ENCODE peak calls at places on chromosomes 1 and 21, in six cellular contexts. One of them, this sample, is unnamed.

GRCh38 chr1:246492611-246493245 is 14.4 kb downstream of the SMYD3 start:
- DNase-seq in hepatocyte: peak
- DNase-seq in breast epithelium: no peak
- DNase-seq in fibroblast of the aortic adventitia: peak
- DNase-seq in astrocyte of the spinal cord: peak
- DNase-seq in pancreas: peak
- DNase-seq in this sample: peak

GRCh38 chr1:77063118-77063517 is 156.1 kb downstream of the PIGK start:
- DNase-seq in hepatocyte: no peak
- DNase-seq in fibroblast of the aortic adventitia: no peak
- DNase-seq in breast epithelium: no peak
- DNase-seq in pancreas: no peak
- DNase-seq in astrocyte of the spinal cord: no peak
- DNase-seq in this sample: no peak

GRCh38 chr1:207822124-207822601 is 70.3 kb downstream of the CD46 start:
- DNase-seq in hepatocyte: no peak
- DNase-seq in pancreas: peak
- DNase-seq in breast epithelium: no peak
- DNase-seq in fibroblast of the aortic adventitia: no peak
- DNase-seq in astrocyte of the spinal cord: no peak
- DNase-seq in this sample: no peak

GRCh38 chr1:175572932-175573871 is 170.2 kb downstream of the TNR start:
- DNase-seq in astrocyte of the spinal cord: no peak
- DNase-seq in fibroblast of the aortic adventitia: no peak
- DNase-seq in hepatocyte: peak
- DNase-seq in pancreas: peak
- DNase-seq in breast epithelium: no peak
- DNase-seq in this sample: no peak

GRCh38 chr1:47395433-47395832 is 20.7 kb upstream of the FOXE3 start:
- DNase-seq in hepatocyte: no peak
- DNase-seq in fibroblast of the aortic adventitia: no peak
- DNase-seq in pancreas: no peak
- DNase-seq in astrocyte of the spinal cord: no peak
- DNase-seq in breast epithelium: no peak
- DNase-seq in this sample: no peak

GRCh38 chr1:190478193-190479007 is 736 bp upstream of the BRINP3 start:
- DNase-seq in fibroblast of the aortic adventitia: peak
- DNase-seq in breast epithelium: no peak
- DNase-seq in pancreas: no peak
- DNase-seq in hepatocyte: peak
- DNase-seq in astrocyte of the spinal cord: peak
- DNase-seq in this sample: no peak

GRCh38 chr1:12600880-12601633 is 17.0 kb downstream of the DHRS3 start:
- DNase-seq in astrocyte of the spinal cord: no peak
- DNase-seq in fibroblast of the aortic adventitia: peak
- DNase-seq in hepatocyte: peak
- DNase-seq in pancreas: peak
- DNase-seq in breast epithelium: no peak
- DNase-seq in this sample: no peak

GRCh38 chr1:153612755-153613331 is at the start of gene S100A16:
- DNase-seq in hepatocyte: peak
- DNase-seq in breast epithelium: peak
- DNase-seq in astrocyte of the spinal cord: peak
- DNase-seq in pancreas: peak
- DNase-seq in fibroblast of the aortic adventitia: peak
- DNase-seq in this sample: peak

GRCh38 chr21:45157932-45158331 is 83.6 kb downstream of the ADARB1 start:
- DNase-seq in fibroblast of the aortic adventitia: no peak
- DNase-seq in breast epithelium: no peak
- DNase-seq in pancreas: no peak
- DNase-seq in hepatocyte: no peak
- DNase-seq in astrocyte of the spinal cord: no peak
- DNase-seq in this sample: no peak

GRCh38 chr1:56758135-56758534 is 61.1 kb downstream of the FYB2 start:
- DNase-seq in hepatocyte: peak
- DNase-seq in pancreas: peak
- DNase-seq in astrocyte of the spinal cord: no peak
- DNase-seq in breast epithelium: no peak
- DNase-seq in fibroblast of the aortic adventitia: no peak
- DNase-seq in this sample: no peak

GRCh38 chr1:168148916-168149315 is 12.2 kb upstream of the GPR161 start:
- DNase-seq in hepatocyte: no peak
- DNase-seq in breast epithelium: no peak
- DNase-seq in astrocyte of the spinal cord: no peak
- DNase-seq in pancreas: no peak
- DNase-seq in fibroblast of the aortic adventitia: peak
- DNase-seq in this sample: no peak

GRCh38 chr21:38261851-38262250 is 5.1 kb downstream of the KCNJ15 start:
- DNase-seq in pancreas: no peak
- DNase-seq in fibroblast of the aortic adventitia: peak
- DNase-seq in breast epithelium: no peak
- DNase-seq in astrocyte of the spinal cord: no peak
- DNase-seq in hepatocyte: no peak
- DNase-seq in this sample: peak

GRCh38 chr1:101071470-101071886 is 45.9 kb upstream of the DPH5 start:
- DNase-seq in hepatocyte: no peak
- DNase-seq in pancreas: no peak
- DNase-seq in fibroblast of the aortic adventitia: no peak
- DNase-seq in breast epithelium: no peak
- DNase-seq in astrocyte of the spinal cord: no peak
- DNase-seq in this sample: no peak

GRCh38 chr1:211133393-211133840 is 531 bp downstream of the KCNH1 start:
- DNase-seq in fibroblast of the aortic adventitia: no peak
- DNase-seq in breast epithelium: no peak
- DNase-seq in hepatocyte: peak
- DNase-seq in astrocyte of the spinal cord: peak
- DNase-seq in pancreas: no peak
- DNase-seq in this sample: no peak

GRCh38 chr1:151661728-151662127 is 49.9 kb downstream of the SNX27 start:
- DNase-seq in astrocyte of the spinal cord: no peak
- DNase-seq in breast epithelium: no peak
- DNase-seq in pancreas: no peak
- DNase-seq in fibroblast of the aortic adventitia: no peak
- DNase-seq in hepatocyte: no peak
- DNase-seq in this sample: no peak

GRCh38 chr1:230548997-230549396 is 93.3 kb upstream of the COG2 start:
- DNase-seq in pancreas: peak
- DNase-seq in breast epithelium: no peak
- DNase-seq in astrocyte of the spinal cord: no peak
- DNase-seq in fibroblast of the aortic adventitia: no peak
- DNase-seq in hepatocyte: no peak
- DNase-seq in this sample: no peak

GRCh38 chr1:60425528-60425927 is 352.0 kb upstream of the C1orf87 start:
- DNase-seq in pancreas: no peak
- DNase-seq in fibroblast of the aortic adventitia: peak
- DNase-seq in astrocyte of the spinal cord: no peak
- DNase-seq in breast epithelium: no peak
- DNase-seq in hepatocyte: peak
- DNase-seq in this sample: peak

GRCh38 chr1:109527846-109528245 is 11.8 kb upstream of the GPR61 start:
- DNase-seq in breast epithelium: no peak
- DNase-seq in pancreas: no peak
- DNase-seq in fibroblast of the aortic adventitia: no peak
- DNase-seq in hepatocyte: no peak
- DNase-seq in astrocyte of the spinal cord: no peak
- DNase-seq in this sample: no peak

GRCh38 chr1:47763456-47764171 is 233.6 kb downstream of the TRABD2B start:
- DNase-seq in hepatocyte: peak
- DNase-seq in astrocyte of the spinal cord: peak
- DNase-seq in fibroblast of the aortic adventitia: peak
- DNase-seq in pancreas: no peak
- DNase-seq in breast epithelium: peak
- DNase-seq in this sample: peak

GRCh38 chr1:31335007-31335406 is 37.9 kb downstream of the FABP3 start:
- DNase-seq in pancreas: no peak
- DNase-seq in breast epithelium: no peak
- DNase-seq in fibroblast of the aortic adventitia: peak
- DNase-seq in hepatocyte: peak
- DNase-seq in astrocyte of the spinal cord: peak
- DNase-seq in this sample: peak

GRCh38 chr1:228085287-228085926 is 2.9 kb downstream of the ARF1 start:
- DNase-seq in astrocyte of the spinal cord: peak
- DNase-seq in pancreas: no peak
- DNase-seq in breast epithelium: no peak
- DNase-seq in fibroblast of the aortic adventitia: peak
- DNase-seq in hepatocyte: peak
- DNase-seq in this sample: peak

GRCh38 chr1:162644986-162645314 is 12.7 kb downstream of the DDR2 start:
- DNase-seq in hepatocyte: no peak
- DNase-seq in astrocyte of the spinal cord: no peak
- DNase-seq in fibroblast of the aortic adventitia: no peak
- DNase-seq in pancreas: no peak
- DNase-seq in breast epithelium: no peak
- DNase-seq in this sample: no peak

GRCh38 chr1:223706077-223706988 is 6.0 kb upstream of the CAPN2 start:
- DNase-seq in astrocyte of the spinal cord: peak
- DNase-seq in hepatocyte: peak
- DNase-seq in fibroblast of the aortic adventitia: peak
- DNase-seq in pancreas: no peak
- DNase-seq in breast epithelium: no peak
- DNase-seq in this sample: peak

GRCh38 chr1:223707270-223708000 is 4.9 kb upstream of the CAPN2 start:
- DNase-seq in breast epithelium: peak
- DNase-seq in pancreas: peak
- DNase-seq in fibroblast of the aortic adventitia: peak
- DNase-seq in astrocyte of the spinal cord: peak
- DNase-seq in hepatocyte: peak
- DNase-seq in this sample: peak

GRCh38 chr1:223708651-223709268 is 3.6 kb upstream of the CAPN2 start:
- DNase-seq in breast epithelium: no peak
- DNase-seq in pancreas: no peak
- DNase-seq in fibroblast of the aortic adventitia: no peak
- DNase-seq in astrocyte of the spinal cord: no peak
- DNase-seq in hepatocyte: no peak
- DNase-seq in this sample: no peak

GRCh38 chr1:223709598-223709997 is 2.7 kb upstream of the CAPN2 start:
- DNase-seq in astrocyte of the spinal cord: no peak
- DNase-seq in breast epithelium: no peak
- DNase-seq in pancreas: no peak
- DNase-seq in fibroblast of the aortic adventitia: peak
- DNase-seq in hepatocyte: no peak
- DNase-seq in this sample: no peak

DNA sequence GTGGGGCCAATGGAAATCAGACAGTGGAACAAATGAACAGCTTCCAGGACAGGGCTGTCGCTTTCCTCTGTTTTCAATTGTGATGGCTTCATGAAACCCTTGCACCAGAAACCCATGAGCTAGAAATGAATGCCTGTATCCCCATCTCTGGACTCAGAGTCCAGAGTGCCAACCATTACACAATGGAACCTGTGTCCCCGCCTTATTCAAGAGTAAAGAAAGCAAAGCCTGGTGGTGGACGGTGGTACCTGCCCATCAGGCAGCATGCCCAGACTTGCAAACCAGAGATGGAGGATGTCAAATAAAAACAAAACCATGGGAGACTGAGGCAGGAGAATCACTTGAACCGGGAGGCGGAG is 4.4 kb upstream of the CAPN2 start:
- DNase-seq in fibroblast of the aortic adventitia: no peak
- DNase-seq in astrocyte of the spinal cord: no peak
- DNase-seq in pancreas: no peak
- DNase-seq in breast epithelium: no peak
- DNase-seq in hepatocyte: no peak
- DNase-seq in this sample: no peak
- TF ChIP-seq CTCF in fibroblast of the aortic adventitia: peak
- TF ChIP-seq CTCF in astrocyte of the spinal cord: peak
- TF ChIP-seq CTCF in pancreas: no peak
- TF ChIP-seq CTCF in breast epithelium: peak
- TF ChIP-seq CTCF in hepatocyte: no peak
- TF ChIP-seq CTCF in this sample: peak

GRCh38 chr1:181397841-181398240 is 85.5 kb upstream of the CACNA1E start:
- DNase-seq in fibroblast of the aortic adventitia: no peak
- DNase-seq in pancreas: no peak
- DNase-seq in hepatocyte: no peak
- DNase-seq in astrocyte of the spinal cord: no peak
- DNase-seq in breast epithelium: no peak
- DNase-seq in this sample: no peak

GRCh38 chr1:181394766-181395165 is 88.6 kb upstream of the CACNA1E start:
- DNase-seq in hepatocyte: no peak
- DNase-seq in pancreas: no peak
- DNase-seq in fibroblast of the aortic adventitia: no peak
- DNase-seq in breast epithelium: no peak
- DNase-seq in astrocyte of the spinal cord: no peak
- DNase-seq in this sample: no peak

GRCh38 chr1:181396811-181397210 is 86.5 kb upstream of the CACNA1E start:
- DNase-seq in breast epithelium: no peak
- DNase-seq in pancreas: no peak
- DNase-seq in astrocyte of the spinal cord: no peak
- DNase-seq in hepatocyte: no peak
- DNase-seq in fibroblast of the aortic adventitia: no peak
- DNase-seq in this sample: no peak

GRCh38 chr1:181398544-181398943 is 84.8 kb upstream of the CACNA1E start:
- DNase-seq in pancreas: no peak
- DNase-seq in fibroblast of the aortic adventitia: no peak
- DNase-seq in hepatocyte: no peak
- DNase-seq in astrocyte of the spinal cord: no peak
- DNase-seq in breast epithelium: no peak
- DNase-seq in this sample: no peak

GRCh38 chr1:181396171-181396670 is 87.1 kb upstream of the CACNA1E start:
- DNase-seq in pancreas: no peak
- DNase-seq in hepatocyte: no peak
- DNase-seq in breast epithelium: no peak
- DNase-seq in fibroblast of the aortic adventitia: no peak
- DNase-seq in astrocyte of the spinal cord: no peak
- DNase-seq in this sample: no peak
- H3K4me3 ChIP-seq in pancreas: no peak
- H3K4me3 ChIP-seq in hepatocyte: no peak
- H3K4me3 ChIP-seq in breast epithelium: no peak
- H3K4me3 ChIP-seq in fibroblast of the aortic adventitia: no peak
- H3K4me3 ChIP-seq in astrocyte of the spinal cord: no peak
- H3K4me3 ChIP-seq in this sample: no peak

GRCh38 chr1:154703207-154703606 is 95.2 kb upstream of the ADAR start:
- DNase-seq in pancreas: no peak
- DNase-seq in breast epithelium: no peak
- DNase-seq in astrocyte of the spinal cord: no peak
- DNase-seq in fibroblast of the aortic adventitia: no peak
- DNase-seq in hepatocyte: no peak
- DNase-seq in this sample: no peak
- TF ChIP-seq CTCF in pancreas: no peak
- TF ChIP-seq CTCF in breast epithelium: no peak
- TF ChIP-seq CTCF in astrocyte of the spinal cord: no peak
- TF ChIP-seq CTCF in fibroblast of the aortic adventitia: no peak
- TF ChIP-seq CTCF in hepatocyte: no peak
- TF ChIP-seq CTCF in this sample: no peak

GRCh38 chr1:21759818-21760217 is 23.1 kb downstream of the USP48 start:
- DNase-seq in astrocyte of the spinal cord: no peak
- DNase-seq in fibroblast of the aortic adventitia: no peak
- DNase-seq in pancreas: no peak
- DNase-seq in hepatocyte: no peak
- DNase-seq in breast epithelium: no peak
- DNase-seq in this sample: no peak

GRCh38 chr1:21761052-21761451 is 21.9 kb downstream of the USP48 start:
- DNase-seq in pancreas: no peak
- DNase-seq in hepatocyte: no peak
- DNase-seq in fibroblast of the aortic adventitia: no peak
- DNase-seq in breast epithelium: no peak
- DNase-seq in astrocyte of the spinal cord: no peak
- DNase-seq in this sample: no peak

GRCh38 chr1:21758614-21759013 is 24.3 kb downstream of the USP48 start:
- DNase-seq in hepatocyte: no peak
- DNase-seq in pancreas: no peak
- DNase-seq in breast epithelium: no peak
- DNase-seq in astrocyte of the spinal cord: no peak
- DNase-seq in fibroblast of the aortic adventitia: no peak
- DNase-seq in this sample: no peak

GRCh38 chr1:21756393-21757089 is 26.4 kb downstream of the USP48 start:
- DNase-seq in fibroblast of the aortic adventitia: no peak
- DNase-seq in astrocyte of the spinal cord: no peak
- DNase-seq in pancreas: no peak
- DNase-seq in breast epithelium: no peak
- DNase-seq in hepatocyte: no peak
- DNase-seq in this sample: no peak

GRCh38 chr1:21759182-21759581 is 23.8 kb downstream of the USP48 start:
- DNase-seq in astrocyte of the spinal cord: no peak
- DNase-seq in hepatocyte: no peak
- DNase-seq in fibroblast of the aortic adventitia: no peak
- DNase-seq in pancreas: no peak
- DNase-seq in breast epithelium: no peak
- DNase-seq in this sample: no peak
- H3K4me3 ChIP-seq in astrocyte of the spinal cord: no peak
- H3K4me3 ChIP-seq in hepatocyte: no peak
- H3K4me3 ChIP-seq in fibroblast of the aortic adventitia: no peak
- H3K4me3 ChIP-seq in pancreas: no peak
- H3K4me3 ChIP-seq in breast epithelium: no peak
- H3K4me3 ChIP-seq in this sample: no peak

This sample was measured in AG10803.